ENCODE peak calls at places on chromosomes 4 and X, in ten cellular contexts. J, M, R, L, K, B, N, Q, Y and P are unnamed samples.

GRCh38 chrX:39477031-39477430 is 620.7 kb downstream of the BCOR start:
- DNase-seq in B (no peak), Q (no peak), J (no peak), Y (no peak), N (no peak), L (no peak), M (no peak), K (no peak), R (no peak), P (no peak)

GRCh38 chr4:153497091-153497531 is 31.0 kb downstream of the TMEM131L start:
- DNase-seq in R (peak; percentile 63), M (no peak), Q (peak; percentile 84), N (no peak), L (no peak), B (no peak), Y (peak; percentile 64), J (peak; percentile 45), K (no peak), P (peak; percentile 26)

GRCh38 chrX:57929373-57929772 is 19.1 kb upstream of the ZXDA start:
- DNase-seq in Q (peak; percentile 26), M (no peak), Y (peak; percentile 6), L (no peak), B (peak; percentile 18), J (no peak), K (no peak), N (no peak), R (no peak), P (no peak)

GRCh38 chr4:72468904-72469502 is 100.0 kb downstream of the ADAMTS3 start:
- DNase-seq in Y (no peak), L (no peak), R (no peak), B (peak; percentile 61), J (peak; percentile 18), M (no peak), N (no peak), K (no peak), Q (peak; percentile 25), P (no peak)

GRCh38 chrX:71301195-71301924 is at the start of gene ITGB1BP2:
- DNase-seq in M (peak; percentile 39), Y (peak; percentile 69), L (no peak), B (no peak), R (no peak), K (no peak), Q (no peak), J (peak; percentile 62), N (no peak), P (no peak)

GRCh38 chr4:77021614-77022089 is 54.1 kb downstream of the CCNI start:
- DNase-seq in M (peak; percentile 63), B (no peak), Q (no peak), Y (peak; percentile 95), L (no peak), K (no peak), N (peak; percentile 70), J (peak; percentile 94), R (no peak), P (peak; percentile 80)

GRCh38 chr4:8384397-8385060 is 56.0 kb downstream of the ACOX3 start:
- DNase-seq in N (no peak), Q (no peak), K (no peak), Y (no peak), J (no peak), L (no peak), M (no peak), B (no peak), R (no peak), P (no peak)

GRCh38 chr4:147453561-147454141 is 27.2 kb upstream of the EDNRA start:
- DNase-seq in R (no peak), B (no peak), K (no peak), Q (peak; percentile 76), M (no peak), L (no peak), J (peak; percentile 25), Y (peak; percentile 37), N (no peak), P (peak; percentile 38)

DNA sequence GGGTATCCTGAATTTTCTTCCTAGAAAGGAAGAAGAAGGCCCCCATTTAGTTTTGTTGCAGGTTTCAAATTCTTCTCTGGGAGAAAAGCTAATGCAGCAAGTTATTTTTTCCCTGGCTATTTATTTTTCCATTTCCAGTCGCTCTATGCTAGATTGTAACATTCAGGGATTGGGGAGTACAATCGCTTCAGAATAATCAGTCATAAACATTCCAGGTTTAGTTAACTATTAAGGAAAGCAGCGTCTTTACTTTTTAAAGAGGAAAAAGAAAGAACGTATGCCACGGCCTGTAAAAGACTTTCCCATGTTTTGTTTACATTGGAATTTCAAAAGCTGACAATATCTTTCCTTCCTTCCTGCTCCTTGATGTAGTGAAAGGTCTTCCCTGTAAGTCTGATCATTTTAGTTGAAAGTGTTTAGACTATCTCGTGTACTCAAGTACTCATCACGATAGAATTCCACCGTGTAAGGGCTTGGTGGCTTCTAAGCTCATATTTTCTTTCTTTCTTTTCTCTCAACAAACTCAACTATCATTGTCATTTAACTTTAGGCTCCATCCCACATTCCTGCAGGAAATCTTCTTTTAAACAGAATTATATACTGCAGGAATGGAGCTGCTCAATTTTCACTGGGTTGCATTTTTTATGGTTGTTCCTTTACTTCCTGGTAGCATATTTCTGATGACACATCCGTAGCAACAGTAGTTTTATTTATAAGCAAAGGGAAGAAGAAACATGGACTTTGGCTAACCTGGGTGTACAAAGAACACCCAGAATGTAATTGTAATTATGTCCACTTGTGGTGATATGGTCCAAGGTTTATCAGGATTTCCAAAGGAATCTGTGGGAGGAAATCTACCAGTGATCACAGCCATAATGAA is 213.1 kb upstream of the FAT1 start:
- DNase-seq in K (no peak), Q (peak; percentile 79), L (no peak), Y (peak; percentile 85), B (no peak), M (no peak), N (no peak), J (peak; percentile 85), R (no peak), P (peak; percentile 77)
- H3K27ac ChIP-seq in K (peak overlapping the region; percentile 74), Q (peak overlapping the region; percentile 74), L (no peak overlapping the region), Y (peak overlapping the region; percentile 53), B (no peak overlapping the region), M (peak overlapping the region; percentile 64), N (no peak overlapping the region), J (peak overlapping the region; percentile 57), R (no peak overlapping the region), P (peak overlapping the region; percentile 74)

GRCh38 chr4:112189754-112190153 is 41.8 kb upstream of the AP1AR start:
- DNase-seq in Q (no peak), B (no peak), R (no peak), N (no peak), L (no peak), K (no peak), J (no peak), Y (no peak), M (no peak), P (no peak)
- H3K27ac ChIP-seq in Q (no peak overlapping the region), B (no peak overlapping the region), R (no peak overlapping the region), N (no peak overlapping the region), L (no peak overlapping the region), K (no peak overlapping the region), J (no peak overlapping the region), Y (no peak overlapping the region), M (no peak overlapping the region), P (no peak overlapping the region)

DNA sequence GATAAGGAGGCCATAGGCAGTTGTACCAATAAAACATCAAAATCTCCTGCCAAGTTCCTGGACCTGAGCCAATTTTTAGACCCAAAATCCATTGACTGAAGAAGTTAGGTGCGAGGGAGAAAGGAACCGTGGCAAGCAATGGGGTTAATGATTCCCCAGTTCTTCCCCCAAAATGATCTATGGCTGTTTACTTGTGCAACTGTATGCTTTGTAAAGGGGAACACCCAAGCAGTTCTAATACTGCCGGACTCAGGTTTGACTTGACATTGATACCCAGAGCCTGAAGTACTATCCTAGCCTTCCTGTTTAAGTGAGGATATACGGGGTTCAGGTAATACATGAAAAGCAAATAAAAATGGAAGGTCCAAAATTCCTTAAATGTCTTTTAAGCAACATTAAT is 6.7 kb upstream of the EIF4E start:
- DNase-seq in K (no peak), N (no peak), B (no peak), J (no peak), Q (no peak), R (no peak), Y (no peak), L (no peak), M (no peak), P (no peak)
- H3K27ac ChIP-seq in K (no peak overlapping the region), N (no peak overlapping the region), B (no peak overlapping the region), J (no peak overlapping the region), Q (no peak overlapping the region), R (no peak overlapping the region), Y (no peak overlapping the region), L (no peak overlapping the region), M (no peak overlapping the region), P (no peak overlapping the region)

GRCh38 chr4:26287748-26288147 is 33.1 kb upstream of the RBPJ start:
- DNase-seq in M (no peak), Q (no peak), J (no peak), L (no peak), N (no peak), B (no peak), K (no peak), Y (no peak), R (no peak), P (no peak)
- H3K27ac ChIP-seq in M (no peak overlapping the region), Q (no peak overlapping the region), J (no peak overlapping the region), L (no peak overlapping the region), N (no peak overlapping the region), B (no peak overlapping the region), K (no peak overlapping the region), Y (no peak overlapping the region), R (no peak overlapping the region), P (peak overlapping the region; percentile 61)

GRCh38 chr4:128835498-128836222 is 26.2 kb downstream of the JADE1 start:
- DNase-seq in N (peak; percentile 96), L (no peak), R (no peak), Y (peak; percentile 53), B (no peak), M (peak; percentile 79), Q (no peak), J (no peak), K (no peak), P (no peak)

GRCh38 chr4:128827280-128827679 is 17.8 kb downstream of the JADE1 start:
- DNase-seq in L (no peak), K (no peak), M (no peak), N (no peak), Y (no peak), R (no peak), J (no peak), B (no peak), Q (no peak), P (no peak)

GRCh38 chr4:128832253-128832641 is 22.7 kb downstream of the JADE1 start:
- DNase-seq in N (no peak), Q (no peak), B (no peak), L (no peak), K (no peak), J (no peak), M (no peak), R (no peak), Y (no peak), P (no peak)

GRCh38 chr4:128830906-128831525 is 21.5 kb downstream of the JADE1 start:
- DNase-seq in B (no peak), Y (peak; percentile 29), R (no peak), K (no peak), J (no peak), Q (no peak), L (no peak), M (no peak), N (peak; percentile 41), P (no peak)

DNA sequence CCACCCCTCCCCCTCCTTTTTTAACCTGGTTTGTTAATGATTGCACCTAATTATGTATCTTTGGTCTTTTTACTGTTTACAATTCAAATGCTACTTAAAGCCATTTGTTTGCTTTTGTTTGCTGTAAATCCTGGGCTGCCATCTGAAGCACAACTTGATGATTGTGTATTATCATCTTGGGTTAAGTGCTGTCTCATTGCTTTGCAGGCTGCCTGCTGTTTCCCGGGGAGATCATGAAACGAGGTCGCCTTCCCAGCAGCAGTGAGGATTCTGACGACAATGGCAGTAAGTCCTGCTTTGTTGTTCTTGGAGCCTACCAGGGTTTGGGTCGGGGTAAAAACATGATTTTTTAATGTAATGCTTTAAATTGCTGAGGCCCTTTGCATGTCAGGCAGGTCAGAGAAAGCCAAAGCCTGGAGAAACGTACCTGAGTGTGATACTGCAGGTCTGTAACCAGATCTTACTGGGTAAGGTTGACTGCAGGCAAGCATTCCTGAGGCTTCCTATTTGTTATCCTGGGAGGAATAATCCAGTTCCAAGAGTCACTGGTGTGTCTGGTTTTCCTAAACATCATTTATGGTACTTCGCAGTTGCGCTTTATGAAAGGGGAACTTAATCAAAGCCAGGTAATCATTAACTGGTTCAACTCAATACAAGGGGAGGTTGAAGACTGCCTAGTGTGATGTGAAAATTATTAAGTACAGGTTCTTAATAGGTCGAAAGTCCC is 22.2 kb downstream of the JADE1 start:
- DNase-seq in J (peak; percentile 49), N (no peak), K (no peak), B (peak; percentile 73), M (no peak), Y (peak; percentile 58), L (no peak), R (no peak), Q (no peak), P (peak; percentile 69)
- H3K27ac ChIP-seq in J (no peak overlapping the region), N (no peak overlapping the region), K (no peak overlapping the region), B (peak overlapping the region; percentile 53), M (no peak overlapping the region), Y (peak overlapping the region; percentile 22), L (no peak overlapping the region), R (no peak overlapping the region), Q (no peak overlapping the region), P (peak overlapping the region; percentile 66)